ENCODE peak calls at places on chromosome 9, in eight cellular contexts. One of them, this sample, is unnamed.

GRCh38 chr9:93683331-93684134 is 107.1 kb downstream of the PHF2 start:
- DNase-seq in A549: no peak
- DNase-seq in PC-3: no peak
- DNase-seq in IMR-90: no peak
- DNase-seq in Peyer's patch: peak; percentile 34
- DNase-seq in AG10803: no peak
- DNase-seq in GM23338: no peak
- DNase-seq in AG04450: no peak
- DNase-seq in this sample: no peak

GRCh38 chr9:76891874-76892273 is 14.0 kb downstream of the PRUNE2 start:
- DNase-seq in A549: no peak
- DNase-seq in PC-3: no peak
- DNase-seq in IMR-90: no peak
- DNase-seq in Peyer's patch: no peak
- DNase-seq in AG10803: no peak
- DNase-seq in GM23338: no peak
- DNase-seq in AG04450: no peak
- DNase-seq in this sample: no peak

GRCh38 chr9:33620738-33621439 is 96.8 kb downstream of the ANKRD18B start:
- DNase-seq in A549: no peak
- DNase-seq in PC-3: peak; percentile 62
- DNase-seq in IMR-90: peak; percentile 84
- DNase-seq in Peyer's patch: no peak
- DNase-seq in AG10803: peak; percentile 76
- DNase-seq in GM23338: no peak
- DNase-seq in AG04450: peak; percentile 55
- DNase-seq in this sample: peak; percentile 76

GRCh38 chr9:36488322-36488838 is 84.3 kb upstream of the MELK start:
- DNase-seq in A549: no peak
- DNase-seq in PC-3: no peak
- DNase-seq in IMR-90: no peak
- DNase-seq in Peyer's patch: no peak
- DNase-seq in AG10803: no peak
- DNase-seq in GM23338: peak; percentile 35
- DNase-seq in AG04450: no peak
- DNase-seq in this sample: no peak

GRCh38 chr9:128001411-128002298 is 20.9 kb upstream of the EEIG1 start:
- DNase-seq in A549: peak; percentile 80
- DNase-seq in PC-3: peak; percentile 83
- DNase-seq in IMR-90: peak; percentile 89
- DNase-seq in Peyer's patch: no peak
- DNase-seq in AG10803: peak; percentile 90
- DNase-seq in GM23338: peak; percentile 79
- DNase-seq in AG04450: peak; percentile 68
- DNase-seq in this sample: peak; percentile 76

GRCh38 chr9:126055386-126055785 is 271.2 kb upstream of the MVB12B start:
- DNase-seq in A549: no peak
- DNase-seq in PC-3: peak; percentile 72
- DNase-seq in IMR-90: peak; percentile 17
- DNase-seq in Peyer's patch: no peak
- DNase-seq in AG10803: peak; percentile 57
- DNase-seq in GM23338: no peak
- DNase-seq in AG04450: no peak
- DNase-seq in this sample: peak; percentile 9

GRCh38 chr9:129284607-129285291 is 106.7 kb upstream of the IER5L start:
- DNase-seq in A549: no peak
- DNase-seq in PC-3: no peak
- DNase-seq in IMR-90: no peak
- DNase-seq in Peyer's patch: peak; percentile 44
- DNase-seq in AG10803: no peak
- DNase-seq in GM23338: no peak
- DNase-seq in AG04450: no peak
- DNase-seq in this sample: no peak

GRCh38 chr9:71249729-71250317 is 128.4 kb upstream of the TRPM3 start:
- DNase-seq in A549: peak; percentile 55
- DNase-seq in PC-3: peak; percentile 74
- DNase-seq in IMR-90: peak; percentile 64
- DNase-seq in Peyer's patch: no peak
- DNase-seq in AG10803: peak; percentile 74
- DNase-seq in GM23338: peak; percentile 75
- DNase-seq in AG04450: peak; percentile 30
- DNase-seq in this sample: peak; percentile 80

GRCh38 chr9:126173929-126174328 is 152.7 kb upstream of the MVB12B start:
- DNase-seq in A549: no peak
- DNase-seq in PC-3: no peak
- DNase-seq in IMR-90: no peak
- DNase-seq in Peyer's patch: no peak
- DNase-seq in AG10803: no peak
- DNase-seq in GM23338: no peak
- DNase-seq in AG04450: no peak
- DNase-seq in this sample: no peak

GRCh38 chr9:68574150-68574549 is 33.5 kb upstream of the TMEM252 start:
- DNase-seq in A549: no peak
- DNase-seq in PC-3: peak; percentile 35
- DNase-seq in IMR-90: no peak
- DNase-seq in Peyer's patch: no peak
- DNase-seq in AG10803: no peak
- DNase-seq in GM23338: no peak
- DNase-seq in AG04450: no peak
- DNase-seq in this sample: no peak

DNA sequence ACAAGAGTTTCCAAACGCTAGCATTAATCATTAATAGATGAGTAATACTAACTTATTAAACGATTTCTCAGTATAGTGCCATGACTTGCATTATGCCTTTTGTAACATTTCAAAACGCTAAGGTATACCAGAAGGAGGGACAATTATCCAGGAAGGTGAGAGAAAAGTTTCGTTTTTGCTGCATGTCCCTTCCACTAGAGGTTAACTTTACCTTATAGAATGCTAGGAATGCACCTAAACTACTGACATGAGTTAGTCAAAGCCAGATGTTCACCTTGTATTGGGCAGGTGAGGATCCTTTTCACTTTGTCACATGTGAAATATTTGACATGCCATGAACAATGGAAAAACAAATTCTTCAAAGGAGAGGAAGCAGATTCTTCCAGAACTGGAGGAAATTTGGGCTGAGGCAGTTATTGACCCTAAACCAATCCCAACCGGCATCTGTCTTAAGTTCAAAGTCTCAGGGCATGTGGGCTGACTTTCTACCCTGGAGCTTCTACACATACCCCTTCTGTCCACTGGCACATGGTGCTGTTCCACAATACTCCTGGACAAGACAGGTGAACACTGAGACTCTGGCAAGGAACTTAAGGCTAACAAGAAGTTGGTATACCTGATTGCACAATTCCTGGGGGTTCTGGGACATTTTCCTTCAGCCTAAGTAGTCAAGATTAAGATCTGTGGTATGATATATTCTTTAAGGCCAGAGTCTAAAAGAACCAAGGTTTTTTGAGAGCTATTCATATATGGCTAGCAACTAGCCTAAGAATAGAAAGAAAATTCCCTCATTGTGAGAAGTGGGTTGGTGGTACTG is 2.5 kb downstream of the VLDLR start:
- DNase-seq in A549: no peak
- DNase-seq in PC-3: no peak
- DNase-seq in IMR-90: no peak
- DNase-seq in Peyer's patch: no peak
- DNase-seq in AG10803: no peak
- DNase-seq in GM23338: peak; percentile 61
- DNase-seq in AG04450: no peak
- DNase-seq in this sample: no peak
- H3K4me3 ChIP-seq in A549: peak overlapping the region; percentile 90
- H3K4me3 ChIP-seq in PC-3: no peak overlapping the region
- H3K4me3 ChIP-seq in IMR-90: peak overlapping the region; percentile 79
- H3K4me3 ChIP-seq in Peyer's patch: no peak overlapping the region
- H3K4me3 ChIP-seq in AG10803: peak overlapping the region; percentile 76
- H3K4me3 ChIP-seq in GM23338: peak overlapping the region; percentile 79
- H3K4me3 ChIP-seq in AG04450: peak overlapping the region; percentile 77
- H3K4me3 ChIP-seq in this sample: no peak overlapping the region

DNA sequence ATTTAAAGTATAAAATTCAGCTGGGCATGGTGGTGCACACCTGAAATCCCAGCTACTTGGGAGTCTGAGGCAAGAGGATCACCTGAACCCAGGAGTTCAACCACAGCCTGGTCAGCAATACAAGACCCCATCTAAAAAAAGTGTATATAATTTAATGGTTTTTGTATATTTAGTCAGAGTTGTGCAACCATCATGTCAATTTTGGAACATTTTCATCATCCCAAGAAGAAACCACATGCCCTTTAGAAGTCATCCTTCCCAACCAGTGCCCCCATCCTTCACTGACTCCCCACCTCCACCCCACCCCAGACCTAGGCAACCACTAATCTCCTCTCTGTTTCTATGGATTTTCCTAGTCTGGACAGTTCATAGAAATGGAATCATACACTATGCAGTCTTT is 18.8 kb upstream of the TEK start:
- DNase-seq in A549: no peak
- DNase-seq in PC-3: no peak
- DNase-seq in IMR-90: no peak
- DNase-seq in Peyer's patch: no peak
- DNase-seq in AG10803: peak; percentile 22
- DNase-seq in GM23338: no peak
- DNase-seq in AG04450: no peak
- DNase-seq in this sample: no peak
- TF ChIP-seq CTCF in A549: no peak
- TF ChIP-seq CTCF in PC-3: no peak
- TF ChIP-seq CTCF in IMR-90: no peak
- TF ChIP-seq CTCF in Peyer's patch: no peak
- TF ChIP-seq CTCF in AG10803: no peak
- TF ChIP-seq CTCF in GM23338: no peak
- TF ChIP-seq CTCF in AG04450: no peak
- TF ChIP-seq CTCF in this sample: no peak

GRCh38 chr9:136092353-136092650 is 2.8 kb downstream of the NACC2 start:
- DNase-seq in A549: no peak
- DNase-seq in PC-3: no peak
- DNase-seq in IMR-90: no peak
- DNase-seq in Peyer's patch: no peak
- DNase-seq in AG10803: no peak
- DNase-seq in GM23338: no peak
- DNase-seq in AG04450: no peak
- DNase-seq in this sample: no peak

GRCh38 chr9:136090060-136090735 is 4.9 kb downstream of the NACC2 start:
- DNase-seq in A549: no peak
- DNase-seq in PC-3: no peak
- DNase-seq in IMR-90: no peak
- DNase-seq in Peyer's patch: no peak
- DNase-seq in AG10803: no peak
- DNase-seq in GM23338: no peak
- DNase-seq in AG04450: no peak
- DNase-seq in this sample: no peak

GRCh38 chr9:136089697-136090045 is 5.4 kb downstream of the NACC2 start:
- DNase-seq in A549: no peak
- DNase-seq in PC-3: peak; percentile 35
- DNase-seq in IMR-90: peak; percentile 39
- DNase-seq in Peyer's patch: no peak
- DNase-seq in AG10803: peak; percentile 45
- DNase-seq in GM23338: no peak
- DNase-seq in AG04450: no peak
- DNase-seq in this sample: no peak

GRCh38 chr9:136091582-136092352 is 3.3 kb downstream of the NACC2 start:
- DNase-seq in A549: no peak
- DNase-seq in PC-3: no peak
- DNase-seq in IMR-90: peak; percentile 20
- DNase-seq in Peyer's patch: no peak
- DNase-seq in AG10803: peak; percentile 18
- DNase-seq in GM23338: no peak
- DNase-seq in AG04450: no peak
- DNase-seq in this sample: peak; percentile 34

DNA sequence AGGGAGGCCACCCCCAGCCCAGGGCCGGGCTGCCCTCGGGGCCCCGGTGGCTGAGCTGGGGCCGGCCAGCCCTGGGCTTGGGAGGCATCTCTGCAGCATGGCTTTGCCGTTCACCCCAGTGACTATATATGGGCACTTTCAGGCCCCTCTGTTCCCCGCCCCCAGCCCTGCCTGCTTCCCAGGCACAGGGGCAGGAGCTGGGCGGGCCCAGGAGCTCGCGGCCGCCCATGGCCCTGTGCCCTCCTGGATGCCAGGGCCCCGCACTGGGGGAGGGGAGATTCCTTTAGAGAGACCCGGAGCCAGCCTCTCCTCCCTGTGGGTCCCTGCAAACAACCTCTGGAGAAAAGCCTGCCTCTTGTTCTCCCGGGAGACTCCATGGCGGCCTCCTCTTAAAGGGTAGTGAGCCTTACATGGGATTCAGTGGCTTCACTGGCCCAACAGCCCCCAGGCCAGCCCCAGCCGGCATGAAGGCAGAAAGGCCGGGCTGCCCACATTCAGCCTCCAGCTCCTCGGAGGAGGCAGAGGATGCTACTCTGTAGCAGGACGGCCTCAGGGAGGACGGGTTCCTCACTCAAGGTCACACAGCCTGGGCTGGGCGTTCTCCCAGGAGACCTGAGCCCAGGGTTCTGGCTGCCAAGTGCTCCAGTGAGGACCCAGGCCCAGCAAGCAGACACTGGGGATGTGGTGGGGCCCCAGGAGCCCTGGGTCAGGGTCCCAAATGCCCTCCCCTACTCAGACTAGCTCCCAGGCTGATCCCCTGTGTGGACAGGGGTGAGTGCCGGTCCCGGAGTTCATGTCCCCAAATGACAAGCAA is 4.1 kb downstream of the NACC2 start:
- DNase-seq in A549: no peak
- DNase-seq in PC-3: no peak
- DNase-seq in IMR-90: no peak
- DNase-seq in Peyer's patch: no peak
- DNase-seq in AG10803: no peak
- DNase-seq in GM23338: no peak
- DNase-seq in AG04450: no peak
- DNase-seq in this sample: no peak
- H3K4me3 ChIP-seq in A549: no peak overlapping the region
- H3K4me3 ChIP-seq in PC-3: no peak overlapping the region
- H3K4me3 ChIP-seq in IMR-90: no peak overlapping the region
- H3K4me3 ChIP-seq in Peyer's patch: no peak overlapping the region
- H3K4me3 ChIP-seq in AG10803: no peak overlapping the region
- H3K4me3 ChIP-seq in GM23338: no peak overlapping the region
- H3K4me3 ChIP-seq in AG04450: no peak overlapping the region
- H3K4me3 ChIP-seq in this sample: no peak overlapping the region

DNA sequence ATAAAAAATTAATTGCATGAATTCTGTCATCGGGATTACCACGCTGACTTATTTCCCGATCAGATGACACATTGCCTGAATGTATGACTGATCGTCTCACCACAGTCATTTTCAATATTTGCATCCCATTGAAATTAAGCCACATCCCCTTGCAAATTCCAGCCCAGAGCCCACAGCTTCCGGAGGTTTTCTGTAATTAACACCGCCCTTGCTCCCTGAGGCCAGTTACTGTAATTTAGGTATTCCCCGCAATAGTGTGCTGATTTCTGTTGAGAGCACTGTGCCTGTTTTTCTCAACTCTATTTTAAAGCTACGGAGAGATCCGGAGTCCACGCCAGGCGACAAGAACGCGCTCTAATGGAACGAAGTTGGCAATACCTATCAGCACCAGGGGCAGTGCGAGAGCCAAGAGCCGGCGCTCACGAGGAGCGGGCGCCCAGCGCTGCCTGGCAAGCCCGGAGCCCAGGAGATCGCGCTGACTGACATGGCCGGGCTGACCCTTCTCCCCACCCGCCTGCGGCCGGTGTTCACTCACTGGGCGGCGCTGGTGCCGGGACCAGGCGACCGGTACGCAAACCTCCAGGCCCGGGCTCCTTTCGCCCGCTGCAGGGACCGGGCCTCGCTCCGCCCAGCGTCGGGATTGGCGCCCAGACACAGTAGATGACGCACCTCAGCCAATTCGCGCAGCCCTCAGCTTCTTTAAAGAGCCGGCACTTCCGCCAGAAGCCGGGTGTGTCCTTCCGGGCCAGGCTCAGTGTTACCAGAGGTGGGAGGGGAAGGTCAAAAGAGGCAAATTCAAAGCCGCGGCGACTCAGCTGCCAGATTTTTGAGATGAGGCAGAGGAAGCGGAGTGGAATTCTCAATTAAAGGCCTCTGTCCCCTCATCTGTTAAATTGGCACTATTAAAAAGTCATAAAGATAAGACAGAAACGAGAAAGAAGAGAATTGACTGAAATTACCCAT is at the start of gene PLGRKT:
- DNase-seq in A549: peak; percentile 82
- DNase-seq in PC-3: peak; percentile 88
- DNase-seq in IMR-90: peak; percentile 87
- DNase-seq in Peyer's patch: peak; percentile 98
- DNase-seq in AG10803: peak; percentile 92
- DNase-seq in GM23338: peak; percentile 97
- DNase-seq in AG04450: peak; percentile 59
- DNase-seq in this sample: peak; percentile 91
- TF ChIP-seq CTCF in A549: no peak
- TF ChIP-seq CTCF in PC-3: no peak
- TF ChIP-seq CTCF in IMR-90: peak; percentile 29
- TF ChIP-seq CTCF in Peyer's patch: peak; percentile 33
- TF ChIP-seq CTCF in AG10803: peak; percentile 19
- TF ChIP-seq CTCF in GM23338: peak; percentile 27
- TF ChIP-seq CTCF in AG04450: peak; percentile 16
- TF ChIP-seq CTCF in this sample: no peak